ENCODE peak calls at places on chromosomes 5 and 9, in nine cellular contexts. One of them, this sample, is unnamed.

GRCh38 chr5:133818869-133819600 is 149.4 kb downstream of the C5orf15 start:
- DNase-seq in bronchial epithelial cell: no peak
- DNase-seq in astrocyte of the hippocampus: no peak
- DNase-seq in B cell: no peak
- DNase-seq in RWPE1: no peak
- DNase-seq in HT1080: no peak
- DNase-seq in NCI-H2029 treated with DMSO at 0.1 percent for 48 hours: no peak
- DNase-seq in DMS153: no peak
- DNase-seq in T-helper 1 cell: no peak
- DNase-seq in this sample: no peak

GRCh38 chr5:41433552-41434181 is 76.7 kb downstream of the PLCXD3 start:
- DNase-seq in bronchial epithelial cell: no peak
- DNase-seq in DMS153: no peak
- DNase-seq in B cell: no peak
- DNase-seq in HT1080: no peak
- DNase-seq in NCI-H2029 treated with DMSO at 0.1 percent for 48 hours: no peak
- DNase-seq in astrocyte of the hippocampus: no peak
- DNase-seq in RWPE1: no peak
- DNase-seq in T-helper 1 cell: no peak
- DNase-seq in this sample: no peak

GRCh38 chr9:130780865-130781504 is 54.1 kb upstream of the ABL1 start:
- DNase-seq in NCI-H2029 treated with DMSO at 0.1 percent for 48 hours: no peak
- DNase-seq in astrocyte of the hippocampus: peak; percentile 60
- DNase-seq in T-helper 1 cell: no peak
- DNase-seq in HT1080: peak; percentile 87
- DNase-seq in RWPE1: no peak
- DNase-seq in bronchial epithelial cell: no peak
- DNase-seq in B cell: no peak
- DNase-seq in DMS153: no peak
- DNase-seq in this sample: no peak

GRCh38 chr9:135478858-135479468 is 619 bp upstream of the PPP1R26 start:
- DNase-seq in B cell: peak; percentile 46
- DNase-seq in NCI-H2029 treated with DMSO at 0.1 percent for 48 hours: no peak
- DNase-seq in astrocyte of the hippocampus: peak; percentile 58
- DNase-seq in bronchial epithelial cell: no peak
- DNase-seq in RWPE1: peak; percentile 49
- DNase-seq in HT1080: no peak
- DNase-seq in T-helper 1 cell: no peak
- DNase-seq in DMS153: no peak
- DNase-seq in this sample: peak; percentile 25

GRCh38 chr9:87678650-87679355 is 47.1 kb upstream of the CTSL start:
- DNase-seq in B cell: peak; percentile 29
- DNase-seq in DMS153: peak; percentile 43
- DNase-seq in T-helper 1 cell: no peak
- DNase-seq in RWPE1: peak; percentile 82
- DNase-seq in astrocyte of the hippocampus: peak; percentile 85
- DNase-seq in NCI-H2029 treated with DMSO at 0.1 percent for 48 hours: peak; percentile 25
- DNase-seq in HT1080: peak; percentile 68
- DNase-seq in bronchial epithelial cell: peak; percentile 61
- DNase-seq in this sample: peak; percentile 60

GRCh38 chr5:140926211-140926902 is at the start of gene PCDHAC1:
- DNase-seq in NCI-H2029 treated with DMSO at 0.1 percent for 48 hours: peak; percentile 78
- DNase-seq in RWPE1: peak; percentile 92
- DNase-seq in bronchial epithelial cell: peak; percentile 56
- DNase-seq in astrocyte of the hippocampus: peak; percentile 83
- DNase-seq in HT1080: peak; percentile 15
- DNase-seq in T-helper 1 cell: no peak
- DNase-seq in B cell: peak; percentile 3
- DNase-seq in DMS153: peak; percentile 68
- DNase-seq in this sample: peak; percentile 18

GRCh38 chr5:139638090-139638735 is 9.9 kb upstream of the CXXC5 start:
- DNase-seq in astrocyte of the hippocampus: peak; percentile 83
- DNase-seq in B cell: peak; percentile 70
- DNase-seq in DMS153: peak; percentile 51
- DNase-seq in bronchial epithelial cell: no peak
- DNase-seq in HT1080: no peak
- DNase-seq in NCI-H2029 treated with DMSO at 0.1 percent for 48 hours: peak; percentile 77
- DNase-seq in RWPE1: no peak
- DNase-seq in T-helper 1 cell: no peak
- DNase-seq in this sample: no peak

GRCh38 chr9:109887079-109887478 is 107.1 kb downstream of the PALM2AKAP2 start:
- DNase-seq in B cell: no peak
- DNase-seq in bronchial epithelial cell: peak; percentile 46
- DNase-seq in DMS153: no peak
- DNase-seq in astrocyte of the hippocampus: peak; percentile 39
- DNase-seq in T-helper 1 cell: no peak
- DNase-seq in HT1080: peak; percentile 61
- DNase-seq in RWPE1: peak; percentile 38
- DNase-seq in NCI-H2029 treated with DMSO at 0.1 percent for 48 hours: no peak
- DNase-seq in this sample: no peak

GRCh38 chr9:98570055-98570454 is 138.7 kb downstream of the GABBR2 start:
- DNase-seq in RWPE1: no peak
- DNase-seq in HT1080: no peak
- DNase-seq in T-helper 1 cell: no peak
- DNase-seq in astrocyte of the hippocampus: no peak
- DNase-seq in bronchial epithelial cell: no peak
- DNase-seq in DMS153: no peak
- DNase-seq in B cell: no peak
- DNase-seq in NCI-H2029 treated with DMSO at 0.1 percent for 48 hours: no peak
- DNase-seq in this sample: no peak

GRCh38 chr9:101635473-101635872 is 40.7 kb upstream of the PPP3R2 start:
- DNase-seq in HT1080: no peak
- DNase-seq in T-helper 1 cell: no peak
- DNase-seq in astrocyte of the hippocampus: no peak
- DNase-seq in DMS153: no peak
- DNase-seq in bronchial epithelial cell: no peak
- DNase-seq in RWPE1: peak; percentile 15
- DNase-seq in B cell: no peak
- DNase-seq in NCI-H2029 treated with DMSO at 0.1 percent for 48 hours: no peak
- DNase-seq in this sample: no peak

GRCh38 chr9:114177423-114178064 is 22.2 kb downstream of the COL27A1 start:
- DNase-seq in HT1080: peak; percentile 83
- DNase-seq in T-helper 1 cell: no peak
- DNase-seq in B cell: no peak
- DNase-seq in bronchial epithelial cell: peak; percentile 43
- DNase-seq in astrocyte of the hippocampus: peak; percentile 46
- DNase-seq in NCI-H2029 treated with DMSO at 0.1 percent for 48 hours: no peak
- DNase-seq in DMS153: no peak
- DNase-seq in RWPE1: peak; percentile 74
- DNase-seq in this sample: peak; percentile 87

GRCh38 chr5:41773799-41774198 is 96.4 kb downstream of the OXCT1 start:
- DNase-seq in NCI-H2029 treated with DMSO at 0.1 percent for 48 hours: no peak
- DNase-seq in HT1080: no peak
- DNase-seq in bronchial epithelial cell: no peak
- DNase-seq in astrocyte of the hippocampus: no peak
- DNase-seq in B cell: no peak
- DNase-seq in T-helper 1 cell: no peak
- DNase-seq in RWPE1: no peak
- DNase-seq in DMS153: no peak
- DNase-seq in this sample: no peak

GRCh38 chr5:137560414-137560813 is 61.3 kb upstream of the SPOCK1 start:
- DNase-seq in HT1080: peak; percentile 46
- DNase-seq in bronchial epithelial cell: peak; percentile 66
- DNase-seq in T-helper 1 cell: no peak
- DNase-seq in NCI-H2029 treated with DMSO at 0.1 percent for 48 hours: no peak
- DNase-seq in RWPE1: no peak
- DNase-seq in DMS153: no peak
- DNase-seq in B cell: no peak
- DNase-seq in astrocyte of the hippocampus: no peak
- DNase-seq in this sample: no peak

GRCh38 chr9:7760014-7760415 is 39.6 kb downstream of the DMAC1 start:
- DNase-seq in T-helper 1 cell: no peak
- DNase-seq in bronchial epithelial cell: no peak
- DNase-seq in B cell: no peak
- DNase-seq in HT1080: no peak
- DNase-seq in DMS153: no peak
- DNase-seq in NCI-H2029 treated with DMSO at 0.1 percent for 48 hours: no peak
- DNase-seq in RWPE1: no peak
- DNase-seq in astrocyte of the hippocampus: no peak
- DNase-seq in this sample: no peak

GRCh38 chr9:13013976-13014375 is 239.2 kb downstream of the LURAP1L start:
- DNase-seq in B cell: no peak
- DNase-seq in NCI-H2029 treated with DMSO at 0.1 percent for 48 hours: no peak
- DNase-seq in T-helper 1 cell: no peak
- DNase-seq in HT1080: peak; percentile 56
- DNase-seq in RWPE1: no peak
- DNase-seq in DMS153: no peak
- DNase-seq in bronchial epithelial cell: no peak
- DNase-seq in astrocyte of the hippocampus: peak; percentile 83
- DNase-seq in this sample: peak; percentile 18